ENCODE peak calls at places on chromosomes 7 and 10, in ten cellular contexts. I is Peyer's patch, M is adrenal gland, C is prostate gland, R is HCT116, O is lower leg skin, S is transverse colon, U is esophagus squamous epithelium, Q is esophagus muscularis mucosa, G is A549. H is an unnamed sample.

GRCh38 chr7:74115326-74115725 is 31.7 kb downstream of the LIMK1 start:
- DNase-seq in I (no peak), M (no peak), C (no peak), R (no peak), O (no peak), S (no peak), U (no peak), Q (no peak), G (no peak), H (no peak)

GRCh38 chr10:31413325-31413724 is 94.3 kb downstream of the ZEB1 start:
- DNase-seq in I (no peak), M (no peak), C (no peak), R (no peak), O (no peak), S (no peak), U (no peak), Q (no peak), G (no peak), H (no peak)

GRCh38 chr7:116173051-116174028 is 37.0 kb upstream of the TES start:
- DNase-seq in I (no peak), M (no peak), C (peak), R (peak), O (no peak), S (no peak), U (no peak), Q (no peak), G (peak), H (no peak)

GRCh38 chr7:137635874-137636273 is 210.9 kb downstream of the DGKI start:
- DNase-seq in I (no peak), M (no peak), C (no peak), R (no peak), O (no peak), S (no peak), U (no peak), Q (no peak), G (no peak), H (no peak)

GRCh38 chr7:134505856-134506255 is 21.5 kb upstream of the AKR1B10 start:
- DNase-seq in I (no peak), M (no peak), C (no peak), R (no peak), O (no peak), S (no peak), U (no peak), Q (no peak), G (no peak), H (no peak)

GRCh38 chr10:49293208-49293603 is 5.8 kb upstream of the C10orf71 start:
- DNase-seq in I (no peak), M (no peak), C (no peak), R (no peak), O (no peak), S (no peak), U (no peak), Q (no peak), G (no peak), H (no peak)

GRCh38 chr10:116133641-116134040 is 139.4 kb downstream of the GFRA1 start:
- DNase-seq in I (no peak), M (no peak), C (no peak), R (no peak), O (no peak), S (no peak), U (no peak), Q (peak), G (no peak), H (no peak)

GRCh38 chr10:190216-190615 is 55.0 kb downstream of the ZMYND11 start:
- DNase-seq in I (no peak), M (no peak), C (no peak), R (no peak), O (no peak), S (no peak), U (no peak), Q (no peak), G (no peak), H (no peak)

GRCh38 chr10:111391146-111391545 is 314.3 kb downstream of the ADRA2A start:
- DNase-seq in I (no peak), M (no peak), C (no peak), R (no peak), O (no peak), S (no peak), U (no peak), Q (no peak), G (no peak), H (no peak)

GRCh38 chr10:75379817-75380216 is 21.7 kb downstream of the ZNF503 start:
- DNase-seq in I (no peak), M (no peak), C (no peak), R (no peak), O (no peak), S (no peak), U (no peak), Q (no peak), G (no peak), H (no peak)

GRCh38 chr10:95896066-95896850 is 11.5 kb upstream of the CC2D2B start:
- DNase-seq in I (no peak), M (no peak), C (no peak), R (no peak), O (no peak), S (no peak), U (no peak), Q (no peak), G (no peak), H (no peak)

GRCh38 chr10:118764195-118764594 is 9.4 kb upstream of the CACUL1 start:
- DNase-seq in I (no peak), M (no peak), C (no peak), R (no peak), O (no peak), S (no peak), U (no peak), Q (peak), G (no peak), H (no peak)

GRCh38 chr10:29502351-29502750 is 132.4 kb downstream of the SVIL start:
- DNase-seq in I (no peak), M (no peak), C (no peak), R (no peak), O (no peak), S (no peak), U (no peak), Q (no peak), G (no peak), H (no peak)

GRCh38 chr10:71429929-71430328 is 33.2 kb downstream of the CDH23 start:
- DNase-seq in I (peak), M (no peak), C (no peak), R (no peak), O (no peak), S (no peak), U (no peak), Q (no peak), G (peak), H (no peak)

GRCh38 chr7:134651991-134652390 is 5.3 kb downstream of the BPGM start:
- DNase-seq in I (no peak), M (no peak), C (no peak), R (no peak), O (no peak), S (no peak), U (no peak), Q (no peak), G (no peak), H (no peak)

GRCh38 chr7:66741706-66742053 is 1.1 kb downstream of the RABGEF1 start:
- DNase-seq in I (no peak), M (peak), C (no peak), R (no peak), O (no peak), S (peak), U (no peak), Q (no peak), G (no peak), H (no peak)

GRCh38 chr7:54960517-54960916 is 58.3 kb upstream of the EGFR start:
- DNase-seq in I (no peak), M (no peak), C (no peak), R (no peak), O (no peak), S (no peak), U (no peak), Q (no peak), G (no peak), H (peak)

GRCh38 chr10:73653701-73654100 is 2.1 kb downstream of the SYNPO2L start:
- DNase-seq in I (no peak), M (peak), C (peak), R (no peak), O (no peak), S (no peak), U (no peak), Q (no peak), G (peak), H (peak)

GRCh38 chr10:114735946-114736345 is 77.9 kb upstream of the ABLIM1 start:
- DNase-seq in I (no peak), M (no peak), C (no peak), R (no peak), O (no peak), S (no peak), U (no peak), Q (no peak), G (no peak), H (no peak)

GRCh38 chr7:114944742-114945625 is 23.1 kb downstream of the MDFIC start:
- DNase-seq in I (peak), M (peak), C (no peak), R (no peak), O (peak), S (peak), U (no peak), Q (peak), G (no peak), H (no peak)

DNA sequence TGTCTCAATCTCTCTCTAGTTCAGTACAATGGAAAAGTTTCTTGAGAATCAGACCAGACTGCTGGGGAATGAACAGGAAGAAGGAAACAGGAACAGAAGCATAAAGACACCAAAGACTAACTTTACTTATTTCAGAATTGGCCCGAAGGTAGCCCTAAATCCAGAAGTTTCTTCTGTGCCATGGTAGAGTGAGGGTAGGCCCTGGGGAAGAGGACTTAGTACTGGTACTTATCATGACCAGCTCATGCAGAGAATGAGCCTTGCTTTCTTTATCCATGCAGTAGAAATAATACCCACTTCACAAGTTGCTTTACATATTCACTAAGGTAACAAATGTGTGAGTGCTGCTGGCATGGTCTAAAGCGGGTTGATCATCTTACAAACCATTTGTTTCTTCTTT is 153.8 kb downstream of the CELF2 start:
- DNase-seq in I (no peak), M (no peak), C (no peak), R (no peak), O (no peak), S (no peak), U (no peak), Q (no peak), G (no peak), H (no peak)
- TF ChIP-seq POLR2A in I (no peak), M (no peak), C (no peak), R (no peak), O (no peak), S (no peak), U (no peak), Q (no peak), G (no peak), H (no peak)

GRCh38 chr7:44313621-44314031 is 11.8 kb downstream of the CAMK2B start:
- DNase-seq in I (no peak), M (no peak), C (no peak), R (no peak), O (no peak), S (no peak), U (no peak), Q (peak), G (no peak), H (no peak)
- TF ChIP-seq POLR2A in I (no peak), M (no peak), C (no peak), R (no peak), O (no peak), S (no peak), U (no peak), Q (no peak), G (no peak), H (no peak)

GRCh38 chr10:103125323-103126267 is 67.5 kb downstream of the NT5C2 start:
- DNase-seq in I (no peak), M (no peak), C (no peak), R (no peak), O (no peak), S (no peak), U (no peak), Q (no peak), G (no peak), H (no peak)
- TF ChIP-seq POLR2A in I (no peak), M (no peak), C (no peak), R (no peak), O (no peak), S (no peak), U (no peak), Q (no peak), G (no peak), H (no peak)

DNA sequence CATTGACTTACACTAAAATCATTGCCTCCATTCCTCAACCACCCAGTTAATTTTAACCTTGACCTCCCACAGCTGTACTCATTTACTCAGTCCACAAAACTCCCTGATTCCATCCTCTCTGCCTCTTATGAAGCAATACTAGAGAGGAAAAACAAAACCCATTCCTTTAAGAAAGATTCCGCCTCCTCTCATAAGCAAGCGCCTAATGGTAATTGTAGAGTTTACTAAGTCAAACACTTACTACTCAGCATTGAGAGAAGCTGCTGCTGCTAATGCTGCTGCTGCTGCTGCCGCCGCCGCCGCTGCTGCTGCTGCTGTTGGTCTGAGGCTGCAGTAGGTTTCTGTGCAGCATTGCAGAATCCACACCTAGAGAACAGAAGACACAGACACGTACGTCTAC is 2.1 kb upstream of the ADD3 start:
- DNase-seq in I (peak), M (peak), C (no peak), R (no peak), O (no peak), S (peak), U (no peak), Q (no peak), G (no peak), H (no peak)
- TF ChIP-seq POLR2A in I (peak), M (no peak), C (no peak), R (no peak), O (no peak), S (peak), U (peak), Q (no peak), G (no peak), H (no peak)

H was measured in H54.